ENCODE peak calls at places on chromosomes 4 and X, in five cellular contexts. D, A, I, Q and R are unnamed samples. For H3K27me3, the result is how much of the 10 kb centered on the place peaks cover.

GRCh38 chrX:57984620-57985019 is 74.4 kb upstream of the ZXDA start:
- DNase-seq in Q (no peak), A (no peak), I (no peak), D (no peak), R (no peak)

GRCh38 chrX:74526786-74527185 is 87.6 kb downstream of the RLIM start:
- DNase-seq in D (no peak), I (no peak), A (no peak), Q (no peak), R (no peak)

GRCh38 chrX:152733261-152733975 is at the start of the genes CSAG1 and MAGEA12:
- DNase-seq in Q (no peak), D (no peak), I (no peak), A (no peak), R (no peak)

GRCh38 chr4:185249105-185249504 is 39.7 kb downstream of the SNX25 start:
- DNase-seq in Q (no peak), I (no peak), A (no peak), D (no peak), R (no peak)

GRCh38 chrX:116284383-116284782 is 113.8 kb downstream of the AGTR2 start:
- DNase-seq in D (no peak), I (no peak), Q (no peak), A (no peak), R (no peak)

GRCh38 chrX:101229155-101229554 is 9.6 kb downstream of the DRP2 start:
- DNase-seq in Q (no peak), A (no peak), I (no peak), D (no peak), R (no peak)

GRCh38 chrX:115330498-115331138 is 41.1 kb downstream of the LUZP4 start:
- DNase-seq in D (no peak), I (peak), Q (no peak), A (peak), R (peak)

GRCh38 chr4:40316782-40317635 is 18.1 kb upstream of the CHRNA9 start:
- DNase-seq in D (peak), I (peak), Q (no peak), A (peak), R (peak)

GRCh38 chrX:8955521-8955920 is 78.4 kb downstream of the FAM9B start:
- DNase-seq in I (no peak), A (no peak), D (no peak), Q (no peak), R (no peak)

GRCh38 chr4:95181446-95182306 is 367.1 kb downstream of the UNC5C start:
- DNase-seq in A (no peak), Q (no peak), I (no peak), D (no peak), R (no peak)

GRCh38 chrX:11406109-11406755 is 113.0 kb downstream of the AMELX start:
- DNase-seq in D (no peak), A (no peak), I (no peak), Q (no peak), R (no peak)

GRCh38 chr4:42915484-42915883 is 23.0 kb downstream of the GRXCR1 start:
- DNase-seq in A (no peak), I (no peak), D (no peak), Q (no peak), R (no peak)

GRCh38 chrX:129654652-129655546 is at the start of gene APLN:
- DNase-seq in D (peak), Q (peak), I (no peak), A (no peak), R (no peak)

GRCh38 chr4:8215001-8215427 is 15.9 kb downstream of the SH3TC1 start:
- DNase-seq in D (peak), I (no peak), Q (no peak), A (peak), R (no peak)

GRCh38 chrX:20571611-20572010 is 304.9 kb upstream of the RPS6KA3 start:
- DNase-seq in Q (no peak), A (no peak), D (no peak), I (no peak), R (no peak)

GRCh38 chr4:54658321-54659093 is 750 bp downstream of the KIT start:
- DNase-seq in Q (peak), A (peak), I (no peak), D (peak), R (peak)

GRCh38 chr4:115671581-115671980 is 558.2 kb upstream of the NDST4 start:
- DNase-seq in I (no peak), Q (no peak), A (no peak), D (no peak), R (no peak)

GRCh38 chrX:49838374-49838773 is 9.3 kb downstream of the PAGE4 start:
- DNase-seq in I (no peak), Q (no peak), D (peak), A (no peak), R (peak)

GRCh38 chrX:136910565-136911040 is 30.1 kb upstream of the RBMX start:
- DNase-seq in I (no peak), Q (no peak), A (no peak), D (no peak), R (no peak)
- H3K4me3 ChIP-seq in I (peak), Q (no peak), A (peak), D (peak), R (peak)

GRCh38 chr4:1460967-1461868 is 55.0 kb upstream of the NKX1-1 start:
- DNase-seq in I (no peak), D (peak), A (no peak), Q (no peak), R (no peak)
- H3K27me3 ChIP-seq in I (under half), D (half or more), A (under half), Q (under half), R (half or more)

GRCh38 chr4:123398803-123399637 is 2.4 kb downstream of the SPRY1 start:
- DNase-seq in A (peak), Q (peak), I (peak), D (peak), R (peak)

GRCh38 chr4:123393696-123394095 is 2.9 kb upstream of the SPRY1 start:
- DNase-seq in D (no peak), A (no peak), Q (no peak), I (no peak), R (no peak)

GRCh38 chr4:123398151-123398802 is 1.7 kb downstream of the SPRY1 start:
- DNase-seq in Q (peak), D (peak), A (peak), I (peak), R (peak)

GRCh38 chr4:123397276-123398150 is 918 bp downstream of the SPRY1 start:
- DNase-seq in A (peak), D (peak), I (peak), Q (peak), R (peak)

GRCh38 chr4:123396294-123397275 is at the start of gene SPRY1:
- DNase-seq in I (peak), Q (peak), D (peak), A (peak), R (peak)
- TF ChIP-seq POLR2A in I (peak), Q (peak), D (no peak), A (peak), R (peak)

GRCh38 chr4:48979897-48980579 is 6.0 kb upstream of the CWH43 start:
- DNase-seq in Q (no peak), D (no peak), A (no peak), I (no peak), R (no peak)

GRCh38 chr4:48985976-48986653 is at the start of gene CWH43:
- DNase-seq in I (no peak), D (peak), Q (no peak), A (no peak), R (peak)

GRCh38 chr4:48989461-48990203 is 3.6 kb downstream of the CWH43 start:
- DNase-seq in Q (no peak), D (no peak), I (no peak), A (no peak), R (no peak)

GRCh38 chr4:48986654-48987164 is 634 bp downstream of the CWH43 start:
- DNase-seq in Q (no peak), A (no peak), I (no peak), D (no peak), R (peak)

DNA sequence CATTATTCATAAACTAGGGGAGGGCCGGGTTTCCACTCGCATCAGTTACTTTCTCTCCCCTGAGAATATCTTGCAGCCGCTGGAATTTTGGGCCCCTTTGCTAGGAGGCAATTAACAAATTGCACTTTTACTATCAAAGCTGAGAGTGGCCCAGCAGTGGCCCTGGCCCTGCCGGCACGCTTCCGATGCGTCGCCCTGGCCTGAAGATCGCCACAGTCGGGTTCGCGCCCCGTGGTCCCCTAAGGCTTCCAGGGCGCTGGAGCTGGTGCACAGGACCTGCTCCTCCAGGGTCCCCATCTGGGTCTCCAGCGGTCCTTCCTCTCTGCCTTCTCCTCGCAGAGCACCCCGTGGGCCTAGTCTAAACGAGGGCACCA is 486 bp upstream of the CWH43 start:
- DNase-seq in D (no peak), Q (no peak), A (no peak), I (no peak), R (no peak)
- H3K4me3 ChIP-seq in D (peak), Q (no peak), A (no peak), I (no peak), R (peak)

DNA sequence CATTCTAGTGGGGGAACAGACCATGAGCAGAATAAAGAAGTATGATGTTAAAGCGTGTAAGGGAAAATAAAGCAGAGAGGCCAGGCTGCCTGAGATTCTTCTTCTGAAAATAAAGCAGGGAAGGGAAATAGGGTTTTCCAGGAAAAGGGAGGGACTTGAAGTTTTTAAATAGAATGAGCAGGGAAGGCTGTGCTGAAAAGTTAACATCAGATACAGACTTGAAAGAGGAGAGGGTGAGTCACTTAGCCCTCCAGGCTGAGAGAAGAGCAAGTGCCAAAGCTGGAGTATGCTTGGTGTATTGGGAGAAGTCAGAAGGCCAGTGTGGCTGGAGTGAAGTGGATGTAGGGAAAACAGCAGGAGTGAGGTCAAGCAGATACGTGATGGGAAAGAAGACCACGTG is 10.0 kb upstream of the PLK4 start:
- DNase-seq in A (peak), D (no peak), I (no peak), Q (no peak), R (no peak)
- H3K27me3 ChIP-seq in A (under half), D (under half), I (under half), Q (under half), R (under half)

DNA sequence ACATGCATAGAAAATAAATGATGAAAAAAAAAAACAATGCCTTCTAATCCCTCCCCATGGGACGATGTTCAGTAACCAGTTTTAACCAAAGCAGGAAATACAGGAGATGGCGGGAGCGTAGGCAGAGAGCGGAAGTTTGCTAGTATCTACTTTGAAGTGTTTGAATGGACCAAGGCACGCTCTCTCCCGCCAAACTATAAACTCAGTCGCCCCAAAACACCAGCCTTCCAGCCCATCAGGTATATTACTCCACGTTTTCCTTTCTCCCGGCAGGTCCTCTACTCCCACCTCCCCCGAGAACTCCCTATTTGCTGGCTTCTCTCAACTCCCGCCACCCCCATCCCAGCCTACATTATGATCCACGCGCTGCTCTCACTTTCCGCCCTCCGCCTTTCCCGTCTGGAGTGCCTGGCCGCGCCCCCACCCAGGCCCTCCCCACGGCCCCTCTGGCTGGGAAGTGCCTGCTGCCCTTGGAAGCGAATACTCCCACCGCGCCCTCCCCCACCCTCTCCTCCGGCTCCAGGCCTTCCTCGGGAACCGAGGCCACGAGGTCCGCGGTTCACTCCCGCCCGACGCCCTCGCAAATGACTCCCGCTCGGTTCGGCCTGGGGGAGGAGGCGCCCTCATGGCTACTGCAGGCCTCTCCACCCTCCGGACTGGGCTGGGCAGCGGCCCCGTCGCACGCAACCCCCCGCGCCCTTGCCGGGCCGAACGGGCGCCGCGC is 741 bp downstream of the DHX15 start:
- DNase-seq in A (peak), D (peak), I (peak), Q (peak), R (peak)
- TF ChIP-seq POLR2A in A (peak), D (no peak), I (no peak), Q (no peak), R (no peak)

DNA sequence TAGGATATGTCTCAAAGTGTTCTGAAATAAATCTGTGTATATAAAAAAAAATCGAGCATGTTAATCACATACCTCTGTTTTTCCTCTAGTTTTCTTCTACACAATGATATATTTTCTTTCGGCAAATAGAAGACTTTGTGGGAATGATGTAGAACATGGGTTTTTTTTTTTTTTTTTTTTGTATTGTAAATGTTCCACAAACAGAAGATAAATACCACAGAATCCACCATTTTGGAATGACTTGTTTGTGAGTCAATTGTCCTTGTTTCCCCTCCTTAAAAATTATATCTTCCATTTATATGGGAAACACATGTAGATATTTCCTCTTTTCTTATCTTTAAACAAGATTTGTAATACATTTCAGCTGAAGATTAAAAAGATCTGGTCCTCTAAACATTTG is 304.5 kb downstream of the SPRY1 start:
- DNase-seq in I (no peak), D (no peak), Q (no peak), A (no peak), R (no peak)
- H3K4me3 ChIP-seq in I (no peak), D (no peak), Q (no peak), A (no peak), R (no peak)

GRCh38 chr4:41880840-41881831 is 54.1 kb upstream of the TMEM33 start:
- DNase-seq in A (no peak), I (no peak), D (no peak), Q (no peak), R (no peak)
- H3K27me3 ChIP-seq in A (under half), I (under half), D (half or more), Q (under half), R (half or more)

GRCh38 chr4:6893449-6894085 is 16.1 kb upstream of the TBC1D14 start:
- DNase-seq in Q (no peak), A (no peak), I (peak), D (peak), R (peak)
- TF ChIP-seq POLR2A in Q (no peak), A (no peak), I (no peak), D (no peak), R (no peak)

GRCh38 chr4:80189956-80190671 is 7.2 kb upstream of the PRDM8 start:
- DNase-seq in A (no peak), Q (no peak), D (no peak), I (no peak), R (no peak)
- H3K4me3 ChIP-seq in A (no peak), Q (no peak), D (no peak), I (no peak), R (no peak)